ENCODE peak calls at places on chromosomes 4 and X, in five cellular contexts. One of them, this sample, is unnamed.

GRCh38 chrX:87045352-87045751 is 472.2 kb upstream of the KLHL4 start:
- DNase-seq in GF-D8: no peak
- DNase-seq in ELR: no peak
- DNase-seq in AG09309: no peak
- DNase-seq in GM12865: no peak
- DNase-seq in this sample: no peak

GRCh38 chrX:19674041-19674769 is 158.9 kb upstream of the MAP3K15 start:
- DNase-seq in GF-D8: no peak
- DNase-seq in ELR: no peak
- DNase-seq in AG09309: no peak
- DNase-seq in GM12865: no peak
- DNase-seq in this sample: no peak

GRCh38 chrX:48971325-48972213 is at the start of gene KCND1:
- DNase-seq in GF-D8: no peak
- DNase-seq in ELR: peak
- DNase-seq in AG09309: no peak
- DNase-seq in GM12865: no peak
- DNase-seq in this sample: peak

GRCh38 chrX:25156323-25156722 is 140.6 kb upstream of the ARX start:
- DNase-seq in GF-D8: no peak
- DNase-seq in ELR: peak
- DNase-seq in AG09309: no peak
- DNase-seq in GM12865: no peak
- DNase-seq in this sample: no peak

GRCh38 chr4:2483237-2483636 is 14.3 kb downstream of the RNF4 start:
- DNase-seq in GF-D8: no peak
- DNase-seq in ELR: no peak
- DNase-seq in AG09309: no peak
- DNase-seq in GM12865: peak
- DNase-seq in this sample: no peak

GRCh38 chr4:56298210-56298609 is 89.1 kb downstream of the AASDH start:
- DNase-seq in GF-D8: no peak
- DNase-seq in ELR: no peak
- DNase-seq in AG09309: no peak
- DNase-seq in GM12865: no peak
- DNase-seq in this sample: no peak

GRCh38 chr4:61605971-61606370 is 405.8 kb downstream of the ADGRL3 start:
- DNase-seq in GF-D8: no peak
- DNase-seq in ELR: no peak
- DNase-seq in AG09309: no peak
- DNase-seq in GM12865: no peak
- DNase-seq in this sample: no peak

GRCh38 chr4:145840162-145840768 is 98.4 kb downstream of the ZNF827 start:
- DNase-seq in GF-D8: no peak
- DNase-seq in ELR: peak
- DNase-seq in AG09309: no peak
- DNase-seq in GM12865: peak
- DNase-seq in this sample: peak

GRCh38 chrX:115229337-115229991 is 4.4 kb downstream of the LRCH2 start:
- DNase-seq in GF-D8: no peak
- DNase-seq in ELR: peak
- DNase-seq in AG09309: no peak
- DNase-seq in GM12865: no peak
- DNase-seq in this sample: no peak

GRCh38 chr4:121696140-121696640 is 590 bp downstream of the ANXA5 start:
- DNase-seq in GF-D8: no peak
- DNase-seq in ELR: peak
- DNase-seq in AG09309: peak
- DNase-seq in GM12865: peak
- DNase-seq in this sample: peak

GRCh38 chr4:110823251-110823650 is 200.4 kb upstream of the PITX2 start:
- DNase-seq in GF-D8: no peak
- DNase-seq in ELR: peak
- DNase-seq in AG09309: no peak
- DNase-seq in GM12865: no peak
- DNase-seq in this sample: no peak

GRCh38 chrX:131650637-131651410 is 107.0 kb downstream of the OR13H1 start:
- DNase-seq in GF-D8: no peak
- DNase-seq in ELR: peak
- DNase-seq in AG09309: no peak
- DNase-seq in GM12865: no peak
- DNase-seq in this sample: no peak

GRCh38 chr4:176357359-176358082 is 37.8 kb downstream of the SPCS3 start:
- DNase-seq in GF-D8: no peak
- DNase-seq in ELR: no peak
- DNase-seq in AG09309: no peak
- DNase-seq in GM12865: peak
- DNase-seq in this sample: no peak

GRCh38 chr4:145805490-145805889 is 125.5 kb downstream of the C4orf51 start:
- DNase-seq in GF-D8: no peak
- DNase-seq in ELR: peak
- DNase-seq in AG09309: no peak
- DNase-seq in GM12865: no peak
- DNase-seq in this sample: no peak

GRCh38 chrX:21741869-21742701 is 15.8 kb downstream of the SMPX start:
- DNase-seq in GF-D8: no peak
- DNase-seq in ELR: no peak
- DNase-seq in AG09309: no peak
- DNase-seq in GM12865: no peak
- DNase-seq in this sample: no peak

GRCh38 chr4:38154681-38155588 is 194.7 kb downstream of the PTTG2 start:
- DNase-seq in GF-D8: peak
- DNase-seq in ELR: no peak
- DNase-seq in AG09309: no peak
- DNase-seq in GM12865: no peak
- DNase-seq in this sample: peak

GRCh38 chr4:27123050-27123768 is 262.6 kb downstream of the STIM2 start:
- DNase-seq in GF-D8: no peak
- DNase-seq in ELR: no peak
- DNase-seq in AG09309: no peak
- DNase-seq in GM12865: no peak
- DNase-seq in this sample: no peak

GRCh38 chrX:124534530-124534929 is 188.2 kb downstream of the SH2D1A start:
- DNase-seq in GF-D8: no peak
- DNase-seq in ELR: no peak
- DNase-seq in AG09309: no peak
- DNase-seq in GM12865: no peak
- DNase-seq in this sample: no peak

GRCh38 chrX:133045986-133046385 is 50.9 kb downstream of the USP26 start:
- DNase-seq in GF-D8: no peak
- DNase-seq in ELR: no peak
- DNase-seq in AG09309: no peak
- DNase-seq in GM12865: no peak
- DNase-seq in this sample: no peak

GRCh38 chr4:57094482-57095223 is 15.5 kb downstream of the IGFBP7 start:
- DNase-seq in GF-D8: no peak
- DNase-seq in ELR: peak
- DNase-seq in AG09309: no peak
- DNase-seq in GM12865: no peak
- DNase-seq in this sample: no peak

GRCh38 chrX:48897157-48897620 is 379 bp downstream of the TIMM17B start:
- DNase-seq in GF-D8: peak
- DNase-seq in ELR: peak
- DNase-seq in AG09309: no peak
- DNase-seq in GM12865: peak
- DNase-seq in this sample: peak

GRCh38 chr4:167774646-167775045 is 317.7 kb upstream of the ANXA10 start:
- DNase-seq in GF-D8: no peak
- DNase-seq in ELR: peak
- DNase-seq in AG09309: no peak
- DNase-seq in GM12865: no peak
- DNase-seq in this sample: no peak

GRCh38 chr4:74934016-74934821 is 1.3 kb downstream of the PARM1 start:
- DNase-seq in GF-D8: no peak
- DNase-seq in ELR: peak
- DNase-seq in AG09309: no peak
- DNase-seq in GM12865: peak
- DNase-seq in this sample: no peak

GRCh38 chr4:2432991-2433530 is 14.3 kb downstream of the CFAP99 start:
- DNase-seq in GF-D8: no peak
- DNase-seq in ELR: peak
- DNase-seq in AG09309: peak
- DNase-seq in GM12865: no peak
- DNase-seq in this sample: no peak

GRCh38 chr4:10664408-10664807 is 20.2 kb downstream of the CLNK start:
- DNase-seq in GF-D8: no peak
- DNase-seq in ELR: peak
- DNase-seq in AG09309: peak
- DNase-seq in GM12865: no peak
- DNase-seq in this sample: no peak

GRCh38 chr4:45063701-45064100 is 337.3 kb upstream of the GNPDA2 start:
- DNase-seq in GF-D8: no peak
- DNase-seq in ELR: no peak
- DNase-seq in AG09309: no peak
- DNase-seq in GM12865: no peak
- DNase-seq in this sample: no peak

GRCh38 chr4:48203819-48204218 is 65.8 kb downstream of the TEC start:
- DNase-seq in GF-D8: no peak
- DNase-seq in ELR: no peak
- DNase-seq in AG09309: no peak
- DNase-seq in GM12865: peak
- DNase-seq in this sample: no peak

GRCh38 chrX:68931345-68931744 is 102.5 kb downstream of the EFNB1 start:
- DNase-seq in GF-D8: no peak
- DNase-seq in ELR: no peak
- DNase-seq in AG09309: no peak
- DNase-seq in GM12865: no peak
- DNase-seq in this sample: no peak

GRCh38 chrX:130393451-130394074 is 8.1 kb upstream of the GPR119 start:
- DNase-seq in GF-D8: no peak
- DNase-seq in ELR: peak
- DNase-seq in AG09309: peak
- DNase-seq in GM12865: peak
- DNase-seq in this sample: peak

GRCh38 chrX:115940888-115941332 is 229.6 kb upstream of the AGTR2 start:
- DNase-seq in GF-D8: no peak
- DNase-seq in ELR: no peak
- DNase-seq in AG09309: peak
- DNase-seq in GM12865: peak
- DNase-seq in this sample: no peak

GRCh38 chr4:110055014-110055768 is 142.5 kb downstream of the EGF start:
- DNase-seq in GF-D8: no peak
- DNase-seq in ELR: no peak
- DNase-seq in AG09309: no peak
- DNase-seq in GM12865: peak
- DNase-seq in this sample: peak

GRCh38 chr4:171644430-171645057 is 168.7 kb upstream of the GALNTL6 start:
- DNase-seq in GF-D8: no peak
- DNase-seq in ELR: no peak
- DNase-seq in AG09309: no peak
- DNase-seq in GM12865: peak
- DNase-seq in this sample: no peak

GRCh38 chr4:176277162-176277904 is 8.3 kb upstream of the ASB5 start:
- DNase-seq in GF-D8: no peak
- DNase-seq in ELR: peak
- DNase-seq in AG09309: peak
- DNase-seq in GM12865: peak
- DNase-seq in this sample: peak

GRCh38 chrX:105502336-105502735 is 281.8 kb upstream of the TEX13A start:
- DNase-seq in GF-D8: no peak
- DNase-seq in ELR: no peak
- DNase-seq in AG09309: no peak
- DNase-seq in GM12865: no peak
- DNase-seq in this sample: no peak

GRCh38 chr4:139279723-139280620 is at the start of gene MGARP:
- DNase-seq in GF-D8: no peak
- DNase-seq in ELR: peak
- DNase-seq in AG09309: no peak
- DNase-seq in GM12865: peak
- DNase-seq in this sample: peak

GRCh38 chrX:56564182-56564885 is 907 bp downstream of the UBQLN2 start:
- DNase-seq in GF-D8: no peak
- DNase-seq in ELR: peak
- DNase-seq in AG09309: no peak
- DNase-seq in GM12865: peak
- DNase-seq in this sample: peak

GRCh38 chr4:118848901-118849300 is 13.0 kb upstream of the SEC24D start:
- DNase-seq in GF-D8: no peak
- DNase-seq in ELR: no peak
- DNase-seq in AG09309: no peak
- DNase-seq in GM12865: no peak
- DNase-seq in this sample: no peak